ENCODE peak calls at places on chromosomes 1 and 21, in four cellular contexts. Q is body of pancreas, M is PC-9, C is A673. S is an unnamed sample.

GRCh38 chr21:42097860-42098259 is 26.7 kb downstream of the UMODL1 start:
- DNase-seq in Q (no peak), M (peak; percentile 91), C (peak; percentile 88), S (peak; percentile 98)

GRCh38 chr1:115183158-115183557 is 93.9 kb upstream of the TSPAN2 start:
- DNase-seq in Q (no peak), M (no peak), C (no peak), S (no peak)

GRCh38 chr1:36771678-36772284 is 262.5 kb downstream of the GRIK3 start:
- DNase-seq in Q (no peak), M (no peak), C (no peak), S (no peak)

GRCh38 chr21:44568261-44568660 is 5.3 kb upstream of the KRTAP10-4 start:
- DNase-seq in Q (no peak), M (no peak), C (no peak), S (no peak)

GRCh38 chr1:234499119-234500039 is 20.4 kb upstream of the TARBP1 start:
- DNase-seq in Q (peak; percentile 93), M (peak; percentile 75), C (peak; percentile 95), S (peak; percentile 96)

GRCh38 chr1:169193191-169193850 is 86.8 kb downstream of the ATP1B1 start:
- DNase-seq in Q (peak; percentile 16), M (no peak), C (no peak), S (peak; percentile 11)

GRCh38 chr1:16026723-16027484 is 5.1 kb downstream of the CLCNKA start:
- DNase-seq in Q (no peak), M (no peak), C (peak; percentile 91), S (peak; percentile 16)

GRCh38 chr1:230426246-230427101 is at the start of gene PGBD5:
- DNase-seq in Q (peak; percentile 88), M (no peak), C (peak; percentile 75), S (peak; percentile 61)

GRCh38 chr1:24266398-24266941 is 52.7 kb upstream of the GRHL3 start:
- DNase-seq in Q (no peak), M (peak; percentile 98), C (no peak), S (peak; percentile 78)

GRCh38 chr1:241947355-241947754 is 10.2 kb upstream of the BECN2 start:
- DNase-seq in Q (no peak), M (no peak), C (no peak), S (no peak)

GRCh38 chr1:168372307-168372706 is 91.6 kb downstream of the TBX19 start:
- DNase-seq in Q (no peak), M (no peak), C (no peak), S (no peak)

GRCh38 chr1:240635466-240636256 is 23.7 kb upstream of the GREM2 start:
- DNase-seq in Q (no peak), M (no peak), C (no peak), S (no peak)

GRCh38 chr1:244361764-244362473 is 89.8 kb downstream of the ADSS2 start:
- DNase-seq in Q (no peak), M (no peak), C (no peak), S (peak; percentile 74)

GRCh38 chr1:110213143-110213540 is 3.0 kb downstream of the KCNC4 start:
- DNase-seq in Q (no peak), M (no peak), C (no peak), S (no peak)

GRCh38 chr1:110211503-110212164 is 1.5 kb downstream of the KCNC4 start:
- DNase-seq in Q (no peak), M (no peak), C (no peak), S (no peak)

GRCh38 chr1:110214454-110215404 is 4.6 kb downstream of the KCNC4 start:
- DNase-seq in Q (peak; percentile 50), M (peak; percentile 85), C (no peak), S (peak; percentile 23)

GRCh38 chr1:110210604-110211502 is 739 bp downstream of the KCNC4 start:
- DNase-seq in Q (peak; percentile 56), M (no peak), C (peak; percentile 30), S (peak; percentile 35)

GRCh38 chr1:110212165-110213142 is 2.3 kb downstream of the KCNC4 start:
- DNase-seq in Q (no peak), M (no peak), C (peak; percentile 28), S (peak; percentile 15)
- H3K4me3 ChIP-seq in Q (no peak overlapping the region), M (peak overlapping the region; percentile 37), C (no peak overlapping the region), S (no peak overlapping the region)

GRCh38 chr1:182649041-182649440 is 35.3 kb downstream of the RGS8 start:
- DNase-seq in Q (no peak), M (no peak), C (no peak), S (no peak)

GRCh38 chr1:182650678-182651669 is 33.4 kb downstream of the RGS8 start:
- DNase-seq in Q (no peak), M (no peak), C (no peak), S (no peak)

GRCh38 chr1:182658055-182658454 is 26.3 kb downstream of the RGS8 start:
- DNase-seq in Q (no peak), M (no peak), C (no peak), S (no peak)

GRCh38 chr1:182657026-182657425 is 27.4 kb downstream of the RGS8 start:
- DNase-seq in Q (no peak), M (no peak), C (no peak), S (no peak)

DNA sequence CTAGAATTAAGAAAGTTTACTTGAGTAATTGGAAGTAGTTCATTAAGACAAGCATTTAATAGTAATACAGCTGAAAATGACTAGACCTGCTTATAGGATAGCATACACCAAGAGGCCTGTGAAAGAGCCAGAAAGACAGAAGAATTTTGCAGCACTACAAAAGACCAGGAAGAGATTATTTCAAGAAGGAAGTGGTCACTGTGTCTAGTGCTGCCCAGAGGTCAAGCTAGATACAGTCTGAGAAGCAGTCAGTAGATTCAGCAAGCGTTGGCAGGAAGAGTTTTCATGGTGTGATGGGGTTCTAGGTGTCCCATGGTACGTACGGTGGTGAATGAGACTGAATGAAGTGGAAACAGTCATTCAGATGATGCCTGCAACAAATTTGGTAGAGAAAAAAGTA is 31.5 kb downstream of the RGS8 start:
- DNase-seq in Q (no peak), M (no peak), C (no peak), S (no peak)
- TF ChIP-seq CTCF in Q (no peak), M (no peak), C (no peak), S (no peak)

DNA sequence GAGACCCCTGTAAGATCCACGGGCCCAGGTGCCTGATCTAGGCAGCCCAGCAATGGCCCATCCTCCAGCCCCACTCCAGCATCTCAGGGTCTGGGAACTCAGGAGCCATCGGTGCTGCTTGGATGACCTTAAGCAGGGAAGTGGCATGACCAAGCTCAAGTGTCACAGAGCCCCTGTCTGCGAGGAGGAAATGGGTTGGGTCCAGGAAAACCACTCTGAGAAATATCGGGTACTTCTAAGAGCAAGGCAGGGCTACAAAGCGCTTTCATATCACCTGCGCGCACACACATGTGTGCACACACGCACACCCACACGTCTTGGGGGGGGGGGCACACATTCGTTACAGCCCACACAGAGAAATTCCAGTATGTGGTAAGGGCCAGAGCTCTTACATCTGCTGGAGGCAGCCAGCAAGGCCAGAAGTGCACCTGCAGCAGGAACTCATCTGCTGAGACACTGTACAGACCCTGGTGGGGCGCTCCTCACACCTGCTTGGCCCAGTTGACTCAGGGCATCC is 32.6 kb upstream of the SPOCD1 start:
- DNase-seq in Q (no peak), M (no peak), C (no peak), S (no peak)
- H3K4me3 ChIP-seq in Q (no peak overlapping the region), M (no peak overlapping the region), C (no peak overlapping the region), S (no peak overlapping the region)

GRCh38 chr1:63935148-63935547 is 161.3 kb downstream of the ROR1 start:
- DNase-seq in Q (peak; percentile 45), M (no peak), C (no peak), S (peak; percentile 29)
- TF ChIP-seq CTCF in Q (no peak), M (peak; percentile 56), C (peak; percentile 20), S (peak; percentile 35)

DNA sequence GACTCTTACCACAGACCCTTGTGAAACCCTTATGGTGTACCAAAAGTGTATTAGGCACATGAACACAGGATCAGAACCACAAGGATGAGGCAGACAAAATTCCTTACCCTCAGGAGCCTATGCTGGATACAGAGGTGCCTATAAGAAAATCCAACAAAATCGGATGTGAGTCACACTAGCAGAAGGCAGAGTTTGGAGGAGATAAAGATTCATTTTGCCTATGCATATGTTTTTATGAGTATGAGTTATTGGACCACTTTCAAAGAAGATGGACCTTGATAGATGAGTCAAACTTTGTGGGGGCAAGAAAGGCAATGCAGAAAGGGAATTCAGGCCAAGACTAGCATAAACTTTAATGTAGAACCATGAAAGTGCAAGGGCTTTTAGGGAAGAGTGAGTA is 17.0 kb downstream of the CAMK1G start:
- DNase-seq in Q (no peak), M (no peak), C (no peak), S (no peak)
- H3K4me3 ChIP-seq in Q (no peak overlapping the region), M (no peak overlapping the region), C (no peak overlapping the region), S (no peak overlapping the region)

GRCh38 chr1:6447818-6448748 is 17.9 kb downstream of the TNFRSF25 start:
- DNase-seq in Q (no peak), M (no peak), C (no peak), S (no peak)
- TF ChIP-seq CTCF in Q (no peak), M (no peak), C (no peak), S (no peak)

S was measured in cardiac fibroblast.